ENCODE peak calls at places on chromosomes 5 and 9, in eight cellular contexts. D, F, R, I, C, Y, S and K are unnamed samples.

GRCh38 chr9:4962085-4962484 is 23.0 kb upstream of the JAK2 start:
- DNase-seq in Y (no peak), C (no peak), D (no peak), R (no peak), I (no peak), F (no peak), S (no peak), K (no peak)

GRCh38 chr9:81613002-81613750 is 76.2 kb downstream of the TLE1 start:
- DNase-seq in Y (peak), S (no peak), R (no peak), D (no peak), C (no peak), I (peak), F (no peak), K (no peak)

GRCh38 chr5:38765461-38765861 is 80.4 kb upstream of the OSMR start:
- DNase-seq in S (no peak), C (no peak), R (no peak), Y (no peak), F (no peak), D (no peak), I (no peak), K (no peak)

GRCh38 chr5:115465416-115465815 is 79.2 kb downstream of the FEM1C start:
- DNase-seq in S (no peak), Y (no peak), I (no peak), D (no peak), C (no peak), R (no peak), F (no peak), K (no peak)

GRCh38 chr9:22975921-22976320 is 529.3 kb downstream of the DMRTA1 start:
- DNase-seq in D (no peak), C (no peak), F (no peak), Y (no peak), R (no peak), I (no peak), S (no peak), K (no peak)

GRCh38 chr5:5592541-5592940 is 170.1 kb downstream of the ICE1 start:
- DNase-seq in R (no peak), I (peak), C (no peak), D (no peak), Y (no peak), F (no peak), S (no peak), K (no peak)

GRCh38 chr5:1012316-1012841 is 3.8 kb downstream of the NKD2 start:
- DNase-seq in I (peak), D (no peak), R (peak), C (no peak), F (no peak), Y (no peak), S (no peak), K (no peak)

GRCh38 chr9:70616401-70617010 is 202.0 kb upstream of the KLF9 start:
- DNase-seq in D (no peak), S (no peak), C (no peak), I (no peak), F (no peak), Y (no peak), R (no peak), K (no peak)

GRCh38 chr9:93656426-93657222 is 80.2 kb downstream of the PHF2 start:
- DNase-seq in R (no peak), C (no peak), Y (peak), I (peak), D (no peak), F (no peak), S (peak), K (peak)

GRCh38 chr5:1239514-1240251 is 14.5 kb downstream of the SLC6A18 start:
- DNase-seq in C (no peak), D (no peak), I (no peak), F (no peak), R (no peak), S (no peak), Y (no peak), K (no peak)

GRCh38 chr9:38284768-38285080 is 107.8 kb upstream of the ALDH1B1 start:
- DNase-seq in S (peak), D (no peak), R (no peak), Y (no peak), I (no peak), F (no peak), C (no peak), K (no peak)

GRCh38 chr9:70044450-70045307 is 1.0 kb downstream of the MAMDC2 start:
- DNase-seq in Y (peak), S (peak), D (no peak), C (no peak), F (no peak), I (no peak), R (no peak), K (no peak)

GRCh38 chr9:93291536-93292287 is 107.8 kb downstream of the WNK2 start:
- DNase-seq in C (no peak), F (no peak), D (no peak), Y (no peak), I (no peak), R (no peak), S (no peak), K (no peak)